ENCODE peak calls at places on chromosomes 2 and 18, in seven cellular contexts. R, L, S, Y, C, H and O are unnamed samples.

GRCh38 chr2:165462433-165462832 is 7.1 kb upstream of the CSRNP3 start:
- DNase-seq in R (no peak), L (no peak), S (no peak), Y (peak; percentile 98), C (no peak), H (no peak), O (no peak)

GRCh38 chr18:55337908-55338521 is 250.0 kb downstream of the TCF4 start:
- DNase-seq in R (no peak), L (no peak), S (no peak), Y (no peak), C (no peak), H (peak; percentile 69), O (no peak)

GRCh38 chr2:68767996-68768395 is 33.4 kb downstream of the ARHGAP25 start:
- DNase-seq in R (no peak), L (no peak), S (no peak), Y (no peak), C (no peak), H (no peak), O (no peak)

GRCh38 chr2:64987001-64987962 is 1.9 kb upstream of the SLC1A4 start:
- DNase-seq in R (peak; percentile 29), L (no peak), S (no peak), Y (peak; percentile 84), C (no peak), H (no peak), O (no peak)

GRCh38 chr2:8980096-8980495 is 23.4 kb downstream of the MBOAT2 start:
- DNase-seq in R (peak; percentile 46), L (no peak), S (no peak), Y (no peak), C (no peak), H (no peak), O (no peak)

GRCh38 chr18:39960545-39960944 is 1994.5 kb upstream of the PIK3C3 start:
- DNase-seq in R (no peak), L (no peak), S (no peak), Y (no peak), C (no peak), H (no peak), O (no peak)

GRCh38 chr2:198991431-198991830 is 466.3 kb downstream of the SATB2 start:
- DNase-seq in R (no peak), L (no peak), S (no peak), Y (no peak), C (no peak), H (no peak), O (no peak)

GRCh38 chr2:96209011-96209728 is 543 bp upstream of the STARD7 start:
- DNase-seq in R (no peak), L (no peak), S (no peak), Y (no peak), C (no peak), H (no peak), O (no peak)

GRCh38 chr2:217162533-217162932 is 302.7 kb upstream of the TNP1 start:
- DNase-seq in R (peak; percentile 90), L (peak; percentile 19), S (peak; percentile 76), Y (peak; percentile 17), C (peak; percentile 57), H (no peak), O (no peak)

GRCh38 chr2:134029478-134029877 is 224.4 kb upstream of the MGAT5 start:
- DNase-seq in R (no peak), L (no peak), S (no peak), Y (no peak), C (no peak), H (no peak), O (no peak)

GRCh38 chr2:220104871-220105351 is 477.5 kb downstream of the SLC4A3 start:
- DNase-seq in R (peak; percentile 93), L (no peak), S (peak; percentile 64), Y (peak; percentile 91), C (no peak), H (no peak), O (no peak)

GRCh38 chr2:393711-394696 is 106.1 kb upstream of the ALKAL2 start:
- DNase-seq in R (no peak), L (peak; percentile 67), S (peak; percentile 3), Y (peak; percentile 88), C (peak; percentile 96), H (no peak), O (peak; percentile 12)

GRCh38 chr2:17387591-17387990 is 130.6 kb downstream of the RAD51AP2 start:
- DNase-seq in R (no peak), L (no peak), S (no peak), Y (no peak), C (no peak), H (no peak), O (no peak)

GRCh38 chr2:176134045-176134444 is 4.5 kb downstream of the HOXD8 start:
- DNase-seq in R (no peak), L (no peak), S (no peak), Y (peak; percentile 38), C (no peak), H (no peak), O (no peak)

GRCh38 chr2:133674433-133675331 is 106.4 kb upstream of the NCKAP5 start:
- DNase-seq in R (peak; percentile 89), L (no peak), S (peak; percentile 85), Y (peak; percentile 94), C (no peak), H (peak; percentile 65), O (no peak)

GRCh38 chr2:148914463-148914862 is 39.4 kb downstream of the KIF5C start:
- DNase-seq in R (no peak), L (no peak), S (no peak), Y (no peak), C (no peak), H (no peak), O (no peak)

GRCh38 chr2:158460632-158461297 is 4.0 kb downstream of the PKP4 start:
- DNase-seq in R (peak; percentile 30), L (no peak), S (no peak), Y (peak; percentile 41), C (peak; percentile 34), H (no peak), O (no peak)

GRCh38 chr2:191869178-191869577 is 22.3 kb upstream of the CAVIN2 start:
- DNase-seq in R (peak; percentile 57), L (no peak), S (no peak), Y (peak; percentile 66), C (no peak), H (no peak), O (no peak)

DNA sequence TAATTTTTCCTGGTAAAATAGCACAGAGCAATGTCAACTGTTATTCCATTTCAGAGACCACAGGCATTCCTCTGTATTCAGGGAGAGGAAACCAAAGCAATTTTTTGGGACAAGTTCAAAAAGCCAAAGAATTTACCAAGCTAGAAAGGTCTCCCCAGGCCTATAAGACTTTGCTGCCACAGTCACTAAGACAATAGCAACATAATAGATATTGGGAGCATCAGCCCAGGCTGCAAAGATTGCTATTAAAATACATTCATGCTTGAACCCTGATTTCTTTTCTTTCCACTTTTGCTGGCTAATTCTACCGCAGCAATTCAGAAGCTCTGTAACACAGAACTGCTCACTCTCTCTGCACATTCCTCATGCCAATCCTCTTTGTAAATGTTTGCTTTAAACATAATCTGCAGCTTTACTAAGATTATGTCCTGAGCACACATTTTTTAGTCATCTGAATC is 76.3 kb downstream of the CLHC1 start:
- DNase-seq in R (peak; percentile 73), L (no peak), S (no peak), Y (no peak), C (peak; percentile 79), H (no peak), O (no peak)
- H3K4me3 ChIP-seq in R (no peak overlapping the region), L (no peak overlapping the region), S (no peak overlapping the region), Y (no peak overlapping the region), C (peak overlapping the region; percentile 3), H (no peak overlapping the region), O (no peak overlapping the region)

GRCh38 chr2:156763174-156763573 is 327.0 kb downstream of the GPD2 start:
- DNase-seq in R (no peak), L (no peak), S (no peak), Y (no peak), C (no peak), H (no peak), O (no peak)

GRCh38 chr2:156769802-156770201 is 333.6 kb downstream of the GPD2 start:
- DNase-seq in R (no peak), L (no peak), S (no peak), Y (no peak), C (no peak), H (no peak), O (no peak)

GRCh38 chr2:156765450-156765849 is 329.3 kb downstream of the GPD2 start:
- DNase-seq in R (no peak), L (no peak), S (no peak), Y (no peak), C (no peak), H (no peak), O (no peak)

DNA sequence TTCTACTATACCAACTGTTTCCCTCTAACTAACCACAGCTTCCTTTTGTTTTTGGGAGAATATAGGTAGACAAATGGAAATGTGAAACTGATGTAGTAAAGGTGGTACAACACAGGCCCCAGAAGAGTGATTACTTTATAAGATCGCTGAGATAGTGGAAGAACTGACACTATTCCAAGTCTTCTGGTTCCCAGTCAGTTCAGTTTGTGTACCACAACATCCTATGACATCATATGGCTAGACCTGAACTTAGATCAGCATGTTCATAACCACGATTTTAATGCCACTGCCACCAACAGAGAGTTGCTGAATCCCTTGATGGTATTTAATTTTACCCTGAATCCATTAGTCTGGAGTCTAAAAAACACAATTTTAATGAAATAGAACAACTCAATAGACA is 328.9 kb downstream of the GPD2 start:
- DNase-seq in R (no peak), L (no peak), S (no peak), Y (no peak), C (no peak), H (no peak), O (no peak)
- TF ChIP-seq CTCF in R (no peak), L (no peak), S (no peak), Y (no peak), C (no peak), H (no peak), O (no peak)

DNA sequence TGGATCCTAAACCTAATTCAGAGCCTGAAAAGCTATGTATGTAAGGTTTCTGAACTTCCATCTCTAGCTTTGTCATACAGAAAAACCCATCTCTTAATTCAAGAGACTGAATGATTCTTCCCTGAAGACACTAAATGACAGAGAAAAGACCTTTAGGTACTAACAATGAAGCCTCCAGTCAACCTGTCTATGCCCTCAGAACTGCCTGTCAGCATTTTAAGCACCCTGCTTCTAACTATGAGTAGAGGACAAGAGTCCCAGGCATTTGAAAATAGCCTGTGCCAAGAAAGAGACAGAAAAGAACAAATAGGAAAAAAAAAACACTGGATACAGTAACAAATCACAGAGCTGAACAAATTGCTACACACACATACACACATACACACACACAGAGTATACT is 48.6 kb downstream of the AP1S3 start:
- DNase-seq in R (no peak), L (no peak), S (no peak), Y (no peak), C (no peak), H (no peak), O (no peak)
- H3K4me3 ChIP-seq in R (no peak overlapping the region), L (no peak overlapping the region), S (no peak overlapping the region), Y (no peak overlapping the region), C (no peak overlapping the region), H (no peak overlapping the region), O (no peak overlapping the region)

DNA sequence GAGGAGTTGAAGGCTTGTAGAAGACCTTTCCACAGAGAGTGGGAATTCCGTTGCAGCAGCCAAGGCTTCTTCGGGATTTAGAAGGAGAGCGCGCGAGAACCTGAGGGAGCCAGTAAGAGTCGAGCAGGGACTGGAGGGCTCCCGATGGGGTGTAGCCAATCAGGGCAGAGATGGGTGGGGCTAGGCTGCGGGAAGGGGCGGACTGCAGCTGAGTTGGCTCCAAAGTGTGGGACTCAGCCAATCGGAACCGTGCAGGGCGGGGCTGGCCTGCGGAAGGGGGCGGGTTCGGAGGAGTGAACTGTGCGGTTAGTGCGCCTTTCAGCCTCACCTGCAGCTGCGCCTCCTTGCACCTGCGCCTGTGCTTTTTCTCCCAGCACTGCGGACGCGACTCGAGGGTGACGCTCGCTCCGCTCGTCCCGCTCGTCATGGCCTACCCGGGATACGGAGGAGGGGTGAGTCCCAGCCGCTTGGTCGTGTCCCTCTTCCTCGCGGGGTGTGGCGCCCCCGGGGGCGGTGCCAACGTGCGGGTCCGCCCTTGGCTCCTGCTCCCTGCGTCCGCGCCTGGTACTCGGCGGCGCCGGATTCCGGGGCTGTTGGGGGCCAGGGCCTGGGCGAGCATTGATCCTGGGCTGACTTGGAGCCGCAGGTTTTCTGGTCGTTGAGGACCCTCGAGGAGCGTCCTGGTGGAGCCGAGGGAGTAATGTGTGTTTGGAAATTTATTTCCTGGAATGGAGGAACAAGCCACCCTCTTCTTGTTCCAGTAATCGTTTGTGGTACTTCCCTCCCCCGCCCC is at the start of gene GCA:
- DNase-seq in R (peak; percentile 94), L (peak; percentile 98), S (peak; percentile 53), Y (peak; percentile 95), C (peak; percentile 86), H (peak; percentile 98), O (peak; percentile 83)
- TF ChIP-seq CTCF in R (no peak), L (no peak), S (no peak), Y (no peak), C (no peak), H (no peak), O (no peak)